ENCODE peak calls at places on chromosome 22, in six cellular contexts. A is A549, I is stomach, R is tibial nerve, K is sigmoid colon, U is K562. Q is an unnamed sample.

GRCh38 chr22:33757443-33758124 is 162.7 kb downstream of the LARGE1 start:
- DNase-seq in A (no peak), I (no peak), R (peak), K (no peak), U (no peak), Q (no peak)

GRCh38 chr22:25406510-25407210 is 157.8 kb upstream of the GRK3 start:
- DNase-seq in A (no peak), I (no peak), R (no peak), K (peak), U (no peak), Q (no peak)

GRCh38 chr22:45887202-45888131 is 89.5 kb downstream of the WNT7B start:
- DNase-seq in A (no peak), I (peak), R (no peak), K (peak), U (no peak), Q (peak)

GRCh38 chr22:30777589-30777988 is 82.9 kb downstream of the OSBP2 start:
- DNase-seq in A (no peak), I (no peak), R (no peak), K (no peak), U (no peak), Q (no peak)

GRCh38 chr22:37459211-37459610 is 27.0 kb downstream of the MFNG start:
- DNase-seq in A (no peak), I (peak), R (no peak), K (no peak), U (no peak), Q (no peak)

GRCh38 chr22:42283288-42284229 is 13.1 kb upstream of the TCF20 start:
- DNase-seq in A (no peak), I (no peak), R (no peak), K (no peak), U (no peak), Q (peak)

GRCh38 chr22:27843441-27843840 is 41.9 kb upstream of the MN1 start:
- DNase-seq in A (no peak), I (no peak), R (no peak), K (peak), U (no peak), Q (peak)

GRCh38 chr22:47299879-47300697 is 537.6 kb downstream of the TBC1D22A start:
- DNase-seq in A (no peak), I (peak), R (no peak), K (no peak), U (no peak), Q (peak)

GRCh38 chr22:28344893-28345292 is 334.7 kb downstream of the TTC28 start:
- DNase-seq in A (no peak), I (no peak), R (no peak), K (no peak), U (no peak), Q (no peak)

GRCh38 chr22:23399367-23400285 is 180.5 kb downstream of the IGLL1 start:
- DNase-seq in A (no peak), I (no peak), R (no peak), K (peak), U (no peak), Q (peak)

GRCh38 chr22:26169312-26170111 is at the start of gene SEZ6L:
- DNase-seq in A (no peak), I (no peak), R (no peak), K (no peak), U (no peak), Q (no peak)

DNA sequence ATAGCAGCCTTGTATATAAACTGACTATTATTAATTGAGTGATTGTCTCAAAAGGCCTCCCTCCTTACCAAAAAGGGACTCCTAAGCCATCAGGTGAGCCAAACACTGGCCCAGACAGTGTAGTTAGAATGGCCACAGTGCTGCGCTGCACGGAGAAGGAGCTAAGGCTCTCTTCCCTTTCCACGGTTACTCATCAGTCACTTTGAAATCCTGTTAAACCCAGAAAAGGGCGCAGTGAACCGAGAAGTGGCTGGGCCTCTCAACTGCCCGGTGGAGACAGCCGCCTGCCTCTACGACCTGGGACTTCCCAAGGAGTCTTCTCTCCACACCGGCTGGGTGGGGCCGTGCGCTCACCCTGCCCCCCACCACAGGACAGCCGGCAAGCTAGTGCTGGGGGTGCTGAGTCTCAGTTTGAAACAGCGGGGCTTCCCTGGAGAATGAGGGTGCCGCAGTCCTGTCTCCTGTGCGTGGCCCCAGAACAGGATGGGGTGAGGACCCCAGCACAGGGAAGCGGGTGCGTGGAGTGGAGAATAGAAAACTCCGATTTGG is 1.3 kb downstream of the MYH9 start:
- DNase-seq in A (peak), I (no peak), R (no peak), K (no peak), U (peak), Q (peak)
- TF ChIP-seq EP300 in A (no peak), I (no peak), R (no peak), K (no peak), U (no peak), Q (peak)

DNA sequence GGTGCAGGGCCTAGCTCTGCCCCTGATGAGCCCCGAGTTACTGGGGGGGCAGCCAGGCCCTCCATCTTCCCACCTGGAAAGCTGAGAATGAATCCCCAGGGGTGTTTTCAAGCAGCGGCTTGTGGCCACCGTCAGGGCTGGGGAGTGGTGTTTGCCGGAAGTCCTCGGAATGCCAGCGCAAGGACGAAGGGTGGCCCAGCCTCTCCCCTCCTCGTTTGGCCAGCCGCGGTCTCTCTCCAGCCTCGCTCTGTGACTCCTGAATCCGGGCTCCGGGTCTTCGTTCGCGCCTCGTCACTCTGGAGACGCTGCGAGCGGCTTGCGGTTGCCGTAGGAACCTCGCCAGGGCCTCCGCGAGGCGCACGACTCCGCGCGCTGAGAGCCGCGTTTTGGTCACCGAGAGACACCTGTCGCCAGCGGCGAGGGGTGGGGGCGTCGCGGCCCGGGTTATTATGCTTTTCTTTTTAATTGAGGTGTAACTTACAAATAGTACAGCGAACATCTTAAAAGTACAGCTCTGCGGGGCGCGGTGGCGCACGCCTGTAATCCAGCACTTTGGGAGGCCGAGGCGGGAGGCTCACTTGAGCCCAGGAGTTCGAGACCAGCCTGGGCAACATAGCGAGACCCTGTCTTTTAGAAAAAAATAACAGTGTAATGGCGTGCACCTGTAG is 6.3 kb upstream of the KDELR3 start:
- DNase-seq in A (peak), I (peak), R (peak), K (peak), U (peak), Q (peak)
- TF ChIP-seq EP300 in A (no peak), I (no peak), R (peak), K (no peak), U (no peak), Q (no peak)

GRCh38 chr22:38505595-38506117 is 455 bp downstream of the DDX17 start:
- DNase-seq in A (peak), I (peak), R (peak), K (peak), U (peak), Q (peak)

GRCh38 chr22:38504731-38505594 is 1.1 kb downstream of the DDX17 start:
- DNase-seq in A (peak), I (peak), R (no peak), K (peak), U (peak), Q (peak)

GRCh38 chr22:38501797-38502672 is 4.1 kb downstream of the DDX17 start:
- DNase-seq in A (no peak), I (no peak), R (no peak), K (no peak), U (peak), Q (no peak)

GRCh38 chr22:38503021-38503420 is 3.1 kb downstream of the DDX17 start:
- DNase-seq in A (no peak), I (no peak), R (no peak), K (no peak), U (no peak), Q (no peak)

DNA sequence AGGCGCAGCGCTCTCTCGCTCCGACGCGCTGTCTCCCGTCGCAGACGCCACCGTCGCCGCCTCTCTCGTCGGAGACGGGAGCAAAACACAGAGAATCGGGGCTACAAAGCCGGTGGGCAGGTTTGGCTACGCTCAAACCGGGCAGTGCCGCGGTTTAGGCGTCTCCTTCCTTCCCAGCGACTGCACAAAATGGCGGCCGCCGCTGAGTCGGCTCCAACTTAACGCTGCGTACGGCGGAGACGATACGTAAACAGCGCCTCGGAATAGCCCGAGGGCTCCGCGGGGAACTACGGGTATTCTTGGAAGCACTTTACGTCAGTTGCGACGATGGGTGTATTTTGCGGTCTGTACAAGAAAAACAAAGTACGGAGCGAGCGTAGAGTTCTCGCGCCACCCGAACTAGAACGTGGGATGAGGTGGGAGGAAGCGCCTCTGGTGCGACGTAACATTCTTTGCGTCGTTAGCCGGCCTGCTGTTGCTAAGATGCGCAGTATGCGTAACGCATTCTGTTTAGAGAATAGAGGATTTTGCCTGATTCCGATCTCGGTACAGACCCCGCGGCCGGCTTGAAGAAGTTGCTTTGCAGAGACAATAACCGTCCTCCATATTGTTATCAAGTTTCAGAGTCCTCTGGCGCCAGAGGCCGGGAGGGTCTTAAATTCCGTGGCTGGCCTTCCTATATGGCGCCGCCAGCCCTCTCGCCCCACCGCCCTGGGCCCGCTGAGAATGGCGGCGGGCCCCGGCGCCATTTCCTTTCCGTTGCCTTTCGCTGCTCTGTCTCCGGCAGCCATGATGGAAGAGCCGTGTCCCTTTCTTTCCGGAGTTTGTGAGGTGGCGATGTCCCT is at the start of gene DDX17:
- DNase-seq in A (peak), I (peak), R (peak), K (peak), U (peak), Q (peak)
- TF ChIP-seq EP300 in A (no peak), I (no peak), R (peak), K (no peak), U (no peak), Q (no peak)

GRCh38 chr22:48857202-48857805 is 970.4 kb downstream of the BRD1 start:
- DNase-seq in A (no peak), I (no peak), R (no peak), K (peak), U (no peak), Q (no peak)
- TF ChIP-seq EP300 in A (no peak), I (no peak), R (no peak), K (no peak), U (no peak), Q (no peak)

DNA sequence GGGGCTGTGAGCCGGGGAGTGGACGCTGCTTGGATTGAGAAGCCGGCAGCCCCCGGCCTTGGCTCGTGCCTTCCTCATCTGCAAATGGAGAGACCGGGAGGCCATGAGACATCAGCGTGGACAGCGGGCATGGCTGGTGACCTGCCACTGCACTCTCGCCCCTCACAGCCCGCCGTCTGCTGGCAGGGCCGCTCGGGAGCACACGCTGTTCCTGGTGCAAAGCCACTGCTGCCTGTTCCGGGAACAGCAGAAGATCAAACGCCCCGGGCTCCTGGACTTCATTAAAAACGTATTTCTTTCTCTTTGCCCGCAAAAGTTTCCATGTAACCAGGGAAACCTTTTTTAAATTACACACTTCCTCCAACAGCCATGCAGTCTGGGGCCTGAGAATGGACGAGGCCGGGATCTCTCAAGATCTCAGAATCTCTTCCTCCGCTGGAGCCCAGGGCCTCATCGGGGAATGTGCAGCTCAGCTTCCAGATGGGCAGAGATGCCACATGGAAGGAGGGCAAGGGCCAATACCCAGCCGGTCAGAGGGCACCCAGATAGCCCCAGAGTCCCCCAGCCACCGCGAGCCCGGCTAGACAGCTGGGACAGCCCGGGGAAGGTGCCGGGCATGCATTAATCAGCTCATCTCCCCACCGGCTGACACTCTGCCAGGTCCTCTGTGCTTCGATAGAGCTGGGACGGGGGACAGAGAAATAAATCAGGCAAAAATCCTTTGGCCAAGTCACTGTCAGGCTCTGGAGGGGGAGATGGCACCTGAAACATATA is 62.9 kb upstream of the PRR5 start:
- DNase-seq in A (no peak), I (no peak), R (no peak), K (peak), U (no peak), Q (no peak)
- TF ChIP-seq EP300 in A (no peak), I (no peak), R (peak), K (no peak), U (no peak), Q (no peak)

DNA sequence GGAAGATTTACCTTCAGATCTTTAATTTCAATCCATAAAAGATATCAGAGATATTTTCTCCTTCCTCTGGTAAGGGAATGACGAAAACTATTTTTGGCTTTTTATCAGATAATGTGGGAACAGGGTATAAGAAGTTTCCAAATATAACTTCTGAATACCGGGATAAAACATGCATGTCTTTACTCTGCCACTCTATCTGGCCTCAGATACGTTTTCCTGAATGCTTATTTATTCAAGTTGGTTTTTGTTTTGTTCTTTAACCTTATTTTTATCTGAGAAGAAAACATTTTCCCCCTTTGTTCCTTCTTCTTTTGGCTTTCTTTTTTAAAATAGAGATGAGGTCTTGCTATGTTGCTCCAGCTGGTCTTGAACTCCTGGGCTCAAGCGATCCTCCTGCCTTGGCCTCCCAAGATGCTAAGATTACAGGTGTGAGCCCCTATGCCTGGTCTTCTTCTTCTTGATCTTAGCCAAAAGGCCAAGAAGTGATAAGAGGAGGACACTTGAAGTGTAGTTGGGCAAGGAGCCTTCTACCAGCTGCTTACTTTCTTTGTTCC is 1.5 kb downstream of the SERPIND1 start:
- DNase-seq in A (no peak), I (no peak), R (no peak), K (no peak), U (no peak), Q (no peak)
- TF ChIP-seq EP300 in A (no peak), I (no peak), R (no peak), K (no peak), U (no peak), Q (no peak)

GRCh38 chr22:50576806-50577696 is 1.2 kb downstream of the CPT1B start:
- DNase-seq in A (no peak), I (no peak), R (no peak), K (no peak), U (no peak), Q (no peak)
- TF ChIP-seq EP300 in A (no peak), I (no peak), R (no peak), K (no peak), U (no peak), Q (no peak)

DNA sequence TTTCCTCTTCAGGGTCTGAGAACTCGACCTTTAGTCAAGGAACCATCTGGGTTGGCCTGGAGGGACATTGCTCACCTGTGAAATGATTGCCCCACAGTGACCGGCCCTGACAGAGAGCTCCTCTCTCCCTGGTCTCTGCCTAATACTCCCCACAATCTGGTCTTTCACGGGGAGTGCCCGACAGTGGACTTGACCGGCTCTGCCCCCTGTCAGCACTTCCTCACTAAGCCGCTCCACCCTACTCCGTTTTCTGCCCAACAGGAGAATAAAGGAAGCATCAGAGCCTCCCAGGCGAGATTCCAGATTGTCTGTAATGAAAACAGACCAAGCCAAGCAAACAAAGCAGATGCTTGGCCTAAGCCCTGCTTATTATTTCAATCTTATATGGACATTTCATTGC is 87.8 kb downstream of the FBXO7 start:
- DNase-seq in A (no peak), I (no peak), R (no peak), K (peak), U (no peak), Q (peak)
- TF ChIP-seq EP300 in A (no peak), I (no peak), R (no peak), K (no peak), U (no peak), Q (no peak)

GRCh38 chr22:17260291-17260690 is 41.1 kb upstream of the ADA2 start:
- DNase-seq in A (no peak), I (no peak), R (no peak), K (no peak), U (no peak), Q (no peak)

GRCh38 chr22:17257578-17257977 is 38.3 kb upstream of the ADA2 start:
- DNase-seq in A (no peak), I (no peak), R (no peak), K (no peak), U (no peak), Q (no peak)

GRCh38 chr22:17260950-17261349 is 41.7 kb upstream of the ADA2 start:
- DNase-seq in A (no peak), I (no peak), R (no peak), K (no peak), U (no peak), Q (no peak)

GRCh38 chr22:17257091-17257490 is 37.9 kb upstream of the ADA2 start:
- DNase-seq in A (no peak), I (no peak), R (no peak), K (no peak), U (no peak), Q (no peak)

GRCh38 chr22:17258015-17258827 is 39.0 kb upstream of the ADA2 start:
- DNase-seq in A (no peak), I (peak), R (no peak), K (peak), U (peak), Q (peak)
- TF ChIP-seq EP300 in A (no peak), I (no peak), R (no peak), K (no peak), U (no peak), Q (no peak)

GRCh38 chr22:50280708-50281383 is 10.7 kb upstream of the MAPK11 start:
- DNase-seq in A (no peak), I (no peak), R (no peak), K (no peak), U (no peak), Q (no peak)

GRCh38 chr22:50282361-50283144 is 12.4 kb upstream of the MAPK11 start:
- DNase-seq in A (peak), I (peak), R (no peak), K (no peak), U (no peak), Q (peak)

GRCh38 chr22:50281384-50281760 is 11.2 kb upstream of the MAPK11 start:
- DNase-seq in A (no peak), I (no peak), R (no peak), K (no peak), U (no peak), Q (no peak)

GRCh38 chr22:50280022-50280707 is 10.0 kb upstream of the MAPK11 start:
- DNase-seq in A (no peak), I (peak), R (no peak), K (no peak), U (no peak), Q (no peak)

GRCh38 chr22:50281957-50282356 is 11.8 kb upstream of the MAPK11 start:
- DNase-seq in A (no peak), I (peak), R (no peak), K (no peak), U (no peak), Q (no peak)
- TF ChIP-seq EP300 in A (no peak), I (no peak), R (no peak), K (no peak), U (no peak), Q (no peak)

Q was measured in upper lobe of left lung.